ENCODE peak calls at places on chromosomes 12 and 14, in ten cellular contexts. V, W, L, T, A, S, B, M, D and J are unnamed samples.
A peak's percentile ranks its signal among the peaks of the same experiment; 100 is the strongest.

GRCh38 chr12:57810450-57810849 is 8.1 kb downstream of the AVIL start:
- DNase-seq in V (no peak), D (no peak), B (no peak), W (no peak), T (no peak), L (no peak), S (no peak), M (no peak), A (no peak), J (peak; percentile 64)

GRCh38 chr12:46896680-46897079 is 70.9 kb upstream of the SLC38A4 start:
- DNase-seq in A (no peak), T (no peak), S (no peak), D (no peak), B (no peak), L (no peak), W (no peak), M (no peak), V (no peak), J (no peak)

GRCh38 chr12:110115675-110116074 is 8.5 kb upstream of the IFT81 start:
- DNase-seq in V (no peak), T (no peak), W (no peak), L (no peak), A (no peak), S (no peak), B (no peak), M (no peak), D (no peak), J (no peak)

GRCh38 chr14:36661506-36662257 is at the start of gene PAX9:
- DNase-seq in B (peak; percentile 86), A (peak; percentile 90), M (no peak), D (peak; percentile 91), W (no peak), S (no peak), L (peak; percentile 53), T (peak; percentile 99), V (peak; percentile 37), J (peak; percentile 69)

GRCh38 chr12:102685172-102685571 is 204.8 kb upstream of the IGF1 start:
- DNase-seq in V (no peak), T (no peak), L (no peak), W (no peak), M (no peak), D (no peak), S (no peak), B (no peak), A (no peak), J (no peak)

GRCh38 chr12:120925740-120926563 is 21.8 kb upstream of the SPPL3 start:
- DNase-seq in L (no peak), W (no peak), T (no peak), V (no peak), B (no peak), M (no peak), D (no peak), S (no peak), A (no peak), J (peak; percentile 96)

GRCh38 chr14:53742226-53742607 is 214.4 kb downstream of the BMP4 start:
- DNase-seq in T (no peak), S (no peak), M (no peak), D (no peak), A (no peak), L (no peak), B (no peak), W (no peak), V (no peak), J (no peak)

GRCh38 chr14:52481864-52482263 is 70.4 kb downstream of the TXNDC16 start:
- DNase-seq in D (no peak), W (no peak), B (no peak), V (no peak), S (no peak), A (no peak), M (no peak), T (no peak), L (no peak), J (no peak)

GRCh38 chr12:25958254-25959068 is at the start of gene RASSF8:
- DNase-seq in M (no peak), T (peak; percentile 35), S (no peak), V (no peak), A (peak; percentile 65), W (no peak), L (peak; percentile 46), D (peak; percentile 50), B (peak; percentile 62), J (no peak)

GRCh38 chr12:106753526-106753925 is 21.0 kb upstream of the RIC8B start:
- DNase-seq in S (no peak), A (peak; percentile 47), B (peak; percentile 62), W (peak; percentile 39), T (peak; percentile 44), L (peak; percentile 55), M (no peak), D (no peak), V (peak; percentile 37), J (no peak)

GRCh38 chr12:97612075-97612474 is 149.5 kb downstream of the RMST start:
- DNase-seq in B (no peak), A (no peak), T (no peak), S (no peak), W (no peak), M (no peak), V (no peak), D (no peak), L (no peak), J (no peak)

GRCh38 chr14:32075636-32076277 is 1.3 kb upstream of the ARHGAP5 start:
- DNase-seq in T (peak; percentile 33), M (no peak), D (no peak), A (no peak), L (peak; percentile 27), B (peak; percentile 68), V (no peak), S (no peak), W (no peak), J (no peak)

GRCh38 chr14:99512571-99513182 is 31.5 kb downstream of the CCNK start:
- DNase-seq in M (no peak), B (no peak), V (no peak), T (no peak), A (no peak), S (no peak), D (no peak), L (no peak), W (no peak), J (no peak)

GRCh38 chr14:69848156-69848555 is 31.1 kb upstream of the SMOC1 start:
- DNase-seq in S (no peak), A (no peak), T (no peak), M (no peak), B (no peak), V (no peak), L (no peak), W (no peak), D (no peak), J (no peak)

GRCh38 chr14:39229222-39229543 is 4.5 kb upstream of the MIA2 start:
- DNase-seq in S (no peak), L (no peak), T (no peak), B (no peak), M (peak; percentile 8), D (no peak), A (no peak), W (peak; percentile 21), V (peak; percentile 18), J (no peak)

GRCh38 chr14:60327447-60328331 is 78.7 kb downstream of the PPM1A start:
- DNase-seq in T (peak; percentile 80), A (peak; percentile 67), S (peak; percentile 15), V (peak; percentile 25), L (peak; percentile 73), M (no peak), B (peak; percentile 60), W (peak; percentile 3), D (peak; percentile 81), J (no peak)

GRCh38 chr14:34059925-34060746 is 109.3 kb upstream of the EGLN3 start:
- DNase-seq in A (peak; percentile 90), W (peak; percentile 50), S (no peak), B (peak; percentile 87), T (peak; percentile 72), L (no peak), D (peak; percentile 35), M (peak; percentile 19), V (no peak), J (no peak)

GRCh38 chr14:68164723-68165122 is 345.1 kb downstream of the RAD51B start:
- DNase-seq in L (no peak), T (no peak), B (no peak), S (no peak), D (no peak), A (no peak), V (no peak), M (no peak), W (no peak), J (no peak)

GRCh38 chr14:61152851-61153364 is 128.2 kb downstream of the TMEM30B start:
- DNase-seq in D (peak; percentile 63), S (no peak), A (no peak), V (no peak), M (no peak), L (no peak), W (no peak), B (no peak), T (no peak), J (no peak)

GRCh38 chr14:89123851-89124250 is 293.2 kb downstream of the FOXN3 start:
- DNase-seq in B (no peak), D (no peak), T (no peak), M (no peak), S (no peak), V (no peak), W (no peak), L (no peak), A (no peak), J (no peak)

GRCh38 chr12:48388938-48389337 is 38.2 kb upstream of the ZNF641 start:
- DNase-seq in A (no peak), T (no peak), S (no peak), M (no peak), V (no peak), B (no peak), W (no peak), L (no peak), D (no peak), J (peak; percentile 1)

GRCh38 chr12:46933947-46934346 is 108.2 kb upstream of the SLC38A4 start:
- DNase-seq in W (no peak), V (peak; percentile 4), T (no peak), B (no peak), M (no peak), S (no peak), A (no peak), L (peak; percentile 41), D (no peak), J (no peak)

GRCh38 chr14:99910337-99911268 is 117.4 kb downstream of the EML1 start:
- DNase-seq in L (no peak), V (no peak), S (no peak), M (no peak), D (no peak), T (no peak), B (no peak), W (no peak), A (no peak), J (no peak)

GRCh38 chr14:100581228-100582145 is 5.7 kb downstream of the BEGAIN start:
- DNase-seq in T (no peak), M (no peak), L (no peak), D (no peak), B (no peak), S (no peak), V (no peak), A (peak; percentile 1), W (no peak), J (no peak)

GRCh38 chr14:68927956-68928675 is 51.0 kb downstream of the ACTN1 start:
- DNase-seq in D (no peak), B (no peak), A (no peak), L (no peak), M (no peak), S (no peak), T (no peak), V (no peak), W (no peak), J (no peak)

GRCh38 chr14:104107101-104107581 is 21.6 kb downstream of the ASPG start:
- DNase-seq in W (no peak), D (no peak), B (no peak), T (no peak), A (no peak), M (no peak), V (no peak), L (no peak), S (no peak), J (no peak)

GRCh38 chr12:89451876-89452275 is 72.7 kb downstream of the GALNT4 start:
- DNase-seq in D (no peak), V (no peak), S (no peak), B (peak; percentile 25), L (no peak), A (no peak), M (no peak), W (no peak), T (no peak), J (no peak)

GRCh38 chr12:29148958-29149690 is at the start of gene FAR2:
- DNase-seq in V (peak; percentile 39), T (no peak), A (peak; percentile 77), D (no peak), L (no peak), M (peak; percentile 8), W (peak; percentile 37), S (peak; percentile 30), B (peak; percentile 77), J (no peak)